ENCODE peak calls at places on chromosomes 16 and 17, in ten cellular contexts. Q, D, V, W, A, S, E, G, F and H are unnamed samples. For H3K36me3, the result is how much of the 10 kb centered on the place peaks cover.

GRCh38 chr17:78839173-78839761 is 1.3 kb downstream of the USP36 start:
- DNase-seq in Q (no peak), D (no peak), V (no peak), W (no peak), A (no peak), S (no peak), E (no peak), G (no peak), F (peak), H (no peak)

GRCh38 chr16:9844361-9844760 is 337.9 kb downstream of the GRIN2A start:
- DNase-seq in Q (no peak), D (no peak), V (peak), W (no peak), A (no peak), S (no peak), E (no peak), G (no peak), F (no peak), H (no peak)

GRCh38 chr16:6964679-6965078 is 368.0 kb upstream of the RBFOX1 start:
- DNase-seq in Q (no peak), D (no peak), V (no peak), W (no peak), A (no peak), S (no peak), E (no peak), G (no peak), F (no peak), H (no peak)

GRCh38 chr17:71163813-71164122 is 957.1 kb upstream of the SOX9 start:
- DNase-seq in Q (no peak), D (no peak), V (no peak), W (no peak), A (no peak), S (no peak), E (no peak), G (no peak), F (no peak), H (no peak)

GRCh38 chr16:4260360-4260759 is 12.5 kb downstream of the TFAP4 start:
- DNase-seq in Q (peak), D (no peak), V (no peak), W (no peak), A (no peak), S (no peak), E (no peak), G (no peak), F (no peak), H (no peak)

GRCh38 chr17:35080536-35080935 is 17.0 kb upstream of the RFFL start:
- DNase-seq in Q (no peak), D (no peak), V (no peak), W (no peak), A (no peak), S (no peak), E (no peak), G (no peak), F (no peak), H (no peak)

GRCh38 chr16:57062329-57062728 is 30.1 kb upstream of the CPNE2 start:
- DNase-seq in Q (no peak), D (no peak), V (no peak), W (no peak), A (no peak), S (no peak), E (no peak), G (no peak), F (no peak), H (peak)

GRCh38 chr17:42883802-42884553 is 16.6 kb upstream of the G6PC1 start:
- DNase-seq in Q (no peak), D (no peak), V (no peak), W (no peak), A (no peak), S (no peak), E (no peak), G (no peak), F (peak), H (no peak)

GRCh38 chr17:2796164-2797140 is at the start of gene RAP1GAP2:
- DNase-seq in Q (peak), D (no peak), V (no peak), W (peak), A (no peak), S (peak), E (no peak), G (peak), F (no peak), H (no peak)

GRCh38 chr16:56950881-56951771 is 10.6 kb upstream of the CETP start:
- DNase-seq in Q (peak), D (peak), V (no peak), W (peak), A (peak), S (no peak), E (no peak), G (peak), F (peak), H (peak)

GRCh38 chr17:82410014-82410716 is 8.0 kb upstream of the HEXD start:
- DNase-seq in Q (no peak), D (no peak), V (no peak), W (no peak), A (no peak), S (no peak), E (no peak), G (no peak), F (no peak), H (no peak)

GRCh38 chr17:5226940-5227878 is 7.5 kb downstream of the SCIMP start:
- DNase-seq in Q (no peak), D (no peak), V (no peak), W (no peak), A (no peak), S (no peak), E (no peak), G (no peak), F (no peak), H (no peak)

GRCh38 chr16:29007865-29008593 is 23.2 kb downstream of the LAT start:
- DNase-seq in Q (no peak), D (no peak), V (peak), W (peak), A (no peak), S (no peak), E (no peak), G (peak), F (peak), H (no peak)

GRCh38 chr16:83675136-83675535 is 132.6 kb upstream of the HSBP1 start:
- DNase-seq in Q (no peak), D (no peak), V (no peak), W (no peak), A (no peak), S (no peak), E (no peak), G (no peak), F (no peak), H (no peak)

GRCh38 chr17:44324092-44324570 is 492 bp downstream of the SLC25A39 start:
- DNase-seq in Q (no peak), D (no peak), V (no peak), W (no peak), A (peak), S (no peak), E (no peak), G (no peak), F (peak), H (no peak)

GRCh38 chr17:12097326-12097725 is 76.6 kb downstream of the MAP2K4 start:
- DNase-seq in Q (no peak), D (no peak), V (no peak), W (no peak), A (no peak), S (no peak), E (no peak), G (no peak), F (no peak), H (no peak)

GRCh38 chr17:51165680-51166197 is 472 bp upstream of the NME2 start:
- DNase-seq in Q (peak), D (no peak), V (no peak), W (peak), A (peak), S (no peak), E (no peak), G (no peak), F (no peak), H (peak)

GRCh38 chr17:2948721-2949468 is 114.5 kb downstream of the OR1D5 start:
- DNase-seq in Q (no peak), D (no peak), V (no peak), W (no peak), A (no peak), S (no peak), E (no peak), G (no peak), F (no peak), H (no peak)

GRCh38 chr17:8189041-8189710 is 804 bp downstream of the BORCS6 start:
- DNase-seq in Q (peak), D (no peak), V (peak), W (peak), A (peak), S (no peak), E (no peak), G (peak), F (no peak), H (peak)

GRCh38 chr16:85066346-85066885 is 38.8 kb downstream of the KIAA0513 start:
- DNase-seq in Q (no peak), D (no peak), V (no peak), W (no peak), A (no peak), S (no peak), E (no peak), G (no peak), F (no peak), H (no peak)

GRCh38 chr17:77749316-77749715 is 209.2 kb upstream of the TNRC6C start:
- DNase-seq in Q (no peak), D (no peak), V (no peak), W (no peak), A (no peak), S (peak), E (no peak), G (no peak), F (no peak), H (no peak)

GRCh38 chr17:77721823-77722160 is 236.7 kb upstream of the TNRC6C start:
- DNase-seq in Q (no peak), D (no peak), V (no peak), W (no peak), A (no peak), S (no peak), E (no peak), G (no peak), F (no peak), H (no peak)

GRCh38 chr16:89370081-89370511 is 120.3 kb downstream of the ANKRD11 start:
- DNase-seq in Q (no peak), D (no peak), V (no peak), W (no peak), A (no peak), S (no peak), E (no peak), G (no peak), F (peak), H (no peak)

GRCh38 chr16:8697965-8698364 is 23.5 kb downstream of the ABAT start:
- DNase-seq in Q (no peak), D (no peak), V (no peak), W (no peak), A (no peak), S (no peak), E (no peak), G (no peak), F (no peak), H (no peak)

GRCh38 chr16:74625500-74626350 is 18.8 kb upstream of the GLG1 start:
- DNase-seq in Q (peak), D (no peak), V (no peak), W (no peak), A (no peak), S (no peak), E (no peak), G (no peak), F (no peak), H (no peak)

GRCh38 chr17:78883090-78883532 is 19.9 kb downstream of the CEP295NL start:
- DNase-seq in Q (peak), D (no peak), V (peak), W (no peak), A (peak), S (peak), E (no peak), G (no peak), F (no peak), H (peak)

GRCh38 chr17:27743288-27743885 is 56.9 kb downstream of the NOS2 start:
- DNase-seq in Q (no peak), D (no peak), V (no peak), W (no peak), A (no peak), S (no peak), E (no peak), G (no peak), F (no peak), H (no peak)

GRCh38 chr17:7478276-7479138 is 924 bp downstream of the ZBTB4 start:
- DNase-seq in Q (peak), D (peak), V (peak), W (peak), A (peak), S (peak), E (no peak), G (peak), F (no peak), H (peak)

GRCh38 chr17:1484586-1485310 is 7.7 kb downstream of the MYO1C start:
- DNase-seq in Q (peak), D (peak), V (peak), W (peak), A (peak), S (peak), E (no peak), G (peak), F (peak), H (peak)

GRCh38 chr17:33053641-33054040 is 62.0 kb downstream of the SPACA3 start:
- DNase-seq in Q (no peak), D (no peak), V (no peak), W (no peak), A (no peak), S (no peak), E (no peak), G (no peak), F (no peak), H (no peak)

GRCh38 chr16:81367821-81368220 is 53.1 kb downstream of the GAN start:
- DNase-seq in Q (no peak), D (no peak), V (no peak), W (no peak), A (no peak), S (no peak), E (no peak), G (no peak), F (no peak), H (no peak)

GRCh38 chr16:56743840-56744239 is 13.9 kb downstream of the NUP93 start:
- DNase-seq in Q (no peak), D (no peak), V (peak), W (no peak), A (no peak), S (no peak), E (no peak), G (no peak), F (peak), H (peak)

GRCh38 chr16:66352304-66352703 is 14.2 kb upstream of the CDH5 start:
- DNase-seq in Q (no peak), D (no peak), V (no peak), W (no peak), A (no peak), S (no peak), E (no peak), G (no peak), F (no peak), H (no peak)

GRCh38 chr17:60361889-60362288 is 30.0 kb downstream of the USP32 start:
- DNase-seq in Q (no peak), D (no peak), V (no peak), W (no peak), A (no peak), S (no peak), E (no peak), G (no peak), F (no peak), H (no peak)

GRCh38 chr16:35208001-35208935 is 1748.9 kb downstream of the TP53TG3F start:
- DNase-seq in Q (no peak), D (no peak), V (no peak), W (no peak), A (no peak), S (no peak), E (no peak), G (no peak), F (no peak), H (no peak)

GRCh38 chr17:1750628-1751027 is 8.0 kb downstream of the SERPINF2 start:
- DNase-seq in Q (no peak), D (no peak), V (no peak), W (no peak), A (no peak), S (no peak), E (no peak), G (no peak), F (no peak), H (no peak)

GRCh38 chr17:7250655-7251329 is 742 bp downstream of the CTDNEP1 start:
- DNase-seq in Q (no peak), D (no peak), V (no peak), W (no peak), A (peak), S (peak), E (no peak), G (no peak), F (no peak), H (no peak)

GRCh38 chr17:28426081-28426519 is 20.1 kb upstream of the SLC46A1 start:
- DNase-seq in Q (peak), D (peak), V (no peak), W (no peak), A (no peak), S (no peak), E (no peak), G (no peak), F (no peak), H (peak)

GRCh38 chr17:61818225-61818624 is 45.1 kb downstream of the BRIP1 start:
- DNase-seq in Q (no peak), D (no peak), V (no peak), W (no peak), A (no peak), S (no peak), E (no peak), G (no peak), F (no peak), H (no peak)

GRCh38 chr17:61814485-61814884 is 48.8 kb downstream of the BRIP1 start:
- DNase-seq in Q (no peak), D (no peak), V (no peak), W (no peak), A (no peak), S (no peak), E (no peak), G (no peak), F (no peak), H (no peak)

GRCh38 chr17:61815863-61816523 is 47.3 kb downstream of the BRIP1 start:
- DNase-seq in Q (no peak), D (no peak), V (no peak), W (no peak), A (peak), S (no peak), E (no peak), G (no peak), F (no peak), H (no peak)

GRCh38 chr17:61817452-61817851 is 45.9 kb downstream of the BRIP1 start:
- DNase-seq in Q (no peak), D (no peak), V (no peak), W (no peak), A (no peak), S (no peak), E (no peak), G (no peak), F (no peak), H (no peak)

DNA sequence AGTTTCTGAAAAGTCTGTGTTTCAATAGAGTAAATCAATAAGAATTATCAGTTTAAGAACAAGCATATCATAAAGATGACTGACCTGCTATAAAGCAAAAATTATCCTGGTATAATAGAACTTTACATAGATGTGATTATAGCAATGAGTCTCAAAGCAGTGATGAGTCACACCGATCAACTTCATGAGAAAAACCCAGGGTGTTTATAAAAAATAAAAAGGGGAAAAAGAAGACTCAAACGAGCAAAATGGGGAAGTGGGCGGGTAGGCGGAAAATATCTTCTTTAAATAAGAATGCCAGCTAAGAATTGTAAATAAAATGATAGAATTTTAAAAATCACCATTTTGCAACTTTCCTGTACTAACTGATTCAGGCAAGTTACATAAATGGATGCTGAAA is 46.8 kb downstream of the BRIP1 start:
- DNase-seq in Q (no peak), D (peak), V (peak), W (no peak), A (no peak), S (no peak), E (no peak), G (no peak), F (no peak), H (no peak)
- H3K36me3 ChIP-seq in Q (under half), D (under half), V (under half), W (under half), A (under half), S (under half), E (under half), G (under half), F (under half), H (under half)

DNA sequence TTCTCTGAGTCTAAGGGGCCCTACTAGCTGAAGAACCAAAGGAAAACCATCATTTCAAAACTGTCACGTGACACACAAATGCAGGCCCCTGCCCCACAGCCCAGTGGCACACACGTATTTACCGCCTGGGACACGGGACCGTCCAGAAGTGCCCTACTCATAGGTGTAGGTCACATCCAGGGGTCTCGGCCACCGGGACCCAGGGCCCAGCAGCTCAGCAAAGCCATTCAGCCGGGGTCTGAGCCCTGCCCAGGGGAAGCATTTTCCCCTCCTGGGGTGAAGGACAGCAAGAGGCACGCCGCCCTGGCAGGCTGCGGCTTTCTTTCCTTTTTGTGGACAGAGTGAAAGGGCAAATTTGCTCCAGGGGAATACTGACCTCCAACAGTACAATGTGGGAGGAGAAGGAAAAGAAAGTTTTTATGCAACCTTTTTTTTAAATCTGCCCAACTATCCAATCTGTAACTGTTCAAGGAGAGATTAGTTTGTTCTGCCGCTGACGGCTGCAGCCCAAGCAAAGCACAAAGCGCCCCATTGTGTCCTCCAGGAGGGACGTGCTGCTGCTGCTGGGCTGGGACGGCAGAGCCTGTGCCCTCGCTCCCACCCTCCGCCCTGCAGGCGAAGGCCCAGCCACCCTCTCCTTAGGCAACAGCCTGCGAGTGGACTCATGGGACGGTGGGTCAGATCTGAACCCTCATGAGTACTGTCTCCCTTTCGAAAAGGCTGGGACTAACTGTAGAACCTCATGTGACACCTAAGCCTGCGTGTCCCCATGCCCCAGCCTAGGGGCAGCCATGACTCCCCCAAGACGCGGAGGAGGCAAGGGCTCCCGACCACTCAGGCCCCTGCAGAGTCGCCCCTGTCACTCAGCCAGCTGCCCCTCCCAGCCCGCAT is 21.3 kb downstream of the SLC7A5 start:
- DNase-seq in Q (peak), D (no peak), V (no peak), W (no peak), A (no peak), S (no peak), E (no peak), G (no peak), F (no peak), H (no peak)
- H3K36me3 ChIP-seq in Q (under half), D (half or more), V (under half), W (under half), A (under half), S (under half), E (under half), G (under half), F (half or more), H (half or more)

GRCh38 chr17:62059394-62059793 is 5.7 kb downstream of the MED13 start:
- DNase-seq in Q (no peak), D (no peak), V (no peak), W (no peak), A (no peak), S (no peak), E (no peak), G (no peak), F (no peak), H (no peak)

GRCh38 chr17:62062313-62062712 is 2.8 kb downstream of the MED13 start:
- DNase-seq in Q (no peak), D (no peak), V (peak), W (no peak), A (no peak), S (no peak), E (no peak), G (no peak), F (peak), H (no peak)

GRCh38 chr17:62062936-62063335 is 2.1 kb downstream of the MED13 start:
- DNase-seq in Q (no peak), D (peak), V (peak), W (no peak), A (no peak), S (no peak), E (no peak), G (no peak), F (no peak), H (no peak)

GRCh38 chr17:62057696-62058095 is 7.4 kb downstream of the MED13 start:
- DNase-seq in Q (no peak), D (no peak), V (no peak), W (no peak), A (no peak), S (no peak), E (no peak), G (no peak), F (no peak), H (no peak)

DNA sequence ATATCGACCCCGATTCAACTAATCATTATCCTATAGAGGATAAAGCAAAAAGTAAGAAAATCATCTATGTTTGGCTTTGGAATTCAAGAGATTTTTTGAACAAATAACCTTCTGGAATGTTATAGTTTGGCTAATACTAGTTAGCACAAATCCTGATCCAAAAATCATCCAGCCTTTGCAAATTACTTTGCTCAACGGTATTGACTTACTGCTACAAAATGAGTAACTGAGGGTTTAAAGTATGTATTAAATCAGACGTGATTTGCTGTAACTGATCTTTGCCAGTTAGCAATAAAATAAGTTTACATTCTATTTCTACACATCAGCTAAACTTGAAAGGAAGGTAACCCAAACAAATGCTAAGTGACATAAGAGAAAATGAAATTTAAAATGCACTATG is 6.5 kb downstream of the MED13 start:
- DNase-seq in Q (no peak), D (no peak), V (no peak), W (no peak), A (no peak), S (no peak), E (no peak), G (no peak), F (no peak), H (no peak)
- H3K36me3 ChIP-seq in Q (under half), D (half or more), V (under half), W (under half), A (under half), S (under half), E (under half), G (under half), F (under half), H (half or more)

GRCh38 chr16:86450691-86451090 is 59.6 kb upstream of the FOXF1 start:
- DNase-seq in Q (no peak), D (no peak), V (no peak), W (no peak), A (no peak), S (no peak), E (no peak), G (no peak), F (no peak), H (no peak)
- H3K36me3 ChIP-seq in Q (under half), D (under half), V (under half), W (under half), A (under half), S (under half), E (under half), G (under half), F (under half), H (under half)